ENCODE peak calls at places on chromosomes 6 and 20, in ten cellular contexts. D is mammary epithelial cell, Y is mesenchymal stem cell, O is osteoblast, B is HCT116, G is GM23248, N is HepG2, I is IMR-90, A is fibroblast of lung, Q is neuronal stem cell. U is an unnamed sample.

GRCh38 chr6:167888098-167888497 is 61.4 kb downstream of the AFDN start:
- DNase-seq in D (no peak), Y (no peak), O (no peak), B (no peak), G (no peak), N (no peak), I (no peak), A (no peak), Q (no peak), U (no peak)

GRCh38 chr20:23298926-23299672 is 51.5 kb upstream of the NXT1 start:
- DNase-seq in D (no peak), Y (peak), O (no peak), B (no peak), G (peak), N (no peak), I (no peak), A (no peak), Q (no peak), U (no peak)

GRCh38 chr20:61662946-61663460 is 402.7 kb downstream of the TAF4 start:
- DNase-seq in D (no peak), Y (no peak), O (no peak), B (no peak), G (no peak), N (no peak), I (no peak), A (no peak), Q (no peak), U (no peak)

GRCh38 chr6:64415936-64416335 is 780.3 kb downstream of the PHF3 start:
- DNase-seq in D (no peak), Y (no peak), O (no peak), B (no peak), G (peak), N (no peak), I (no peak), A (no peak), Q (no peak), U (no peak)

GRCh38 chr6:63351995-63352586 is 32.3 kb upstream of the LGSN start:
- DNase-seq in D (peak), Y (peak), O (peak), B (peak), G (peak), N (peak), I (peak), A (peak), Q (no peak), U (peak)

GRCh38 chr6:129853996-129854711 is 7.0 kb downstream of the TMEM244 start:
- DNase-seq in D (peak), Y (peak), O (peak), B (peak), G (peak), N (no peak), I (peak), A (peak), Q (no peak), U (peak)

GRCh38 chr6:53426544-53427270 is 78.0 kb upstream of the ELOVL5 start:
- DNase-seq in D (peak), Y (no peak), O (no peak), B (no peak), G (no peak), N (no peak), I (no peak), A (no peak), Q (no peak), U (peak)

GRCh38 chr6:111625511-111626331 is 20.0 kb upstream of the TRAF3IP2 start:
- DNase-seq in D (peak), Y (peak), O (peak), B (no peak), G (peak), N (no peak), I (peak), A (peak), Q (no peak), U (no peak)

GRCh38 chr6:117352466-117353081 is 73.2 kb downstream of the ROS1 start:
- DNase-seq in D (peak), Y (peak), O (peak), B (peak), G (peak), N (peak), I (peak), A (peak), Q (no peak), U (peak)

GRCh38 chr6:41271901-41272395 is 14.5 kb downstream of the TREM1 start:
- DNase-seq in D (no peak), Y (no peak), O (no peak), B (no peak), G (no peak), N (no peak), I (no peak), A (no peak), Q (no peak), U (no peak)

GRCh38 chr6:28081486-28081751 is 1.1 kb downstream of the ZNF165 start:
- DNase-seq in D (no peak), Y (no peak), O (no peak), B (no peak), G (no peak), N (no peak), I (no peak), A (peak), Q (no peak), U (no peak)

GRCh38 chr20:36320261-36320897 is 14.2 kb downstream of the DLGAP4 start:
- DNase-seq in D (no peak), Y (no peak), O (peak), B (no peak), G (no peak), N (no peak), I (no peak), A (no peak), Q (no peak), U (no peak)

GRCh38 chr6:105839266-105839665 is 246.9 kb upstream of the PRDM1 start:
- DNase-seq in D (no peak), Y (no peak), O (no peak), B (no peak), G (peak), N (no peak), I (peak), A (peak), Q (no peak), U (no peak)

GRCh38 chr6:6234963-6235362 is 85.5 kb downstream of the F13A1 start:
- DNase-seq in D (no peak), Y (no peak), O (no peak), B (no peak), G (no peak), N (no peak), I (no peak), A (no peak), Q (no peak), U (no peak)
- H2AFZ ChIP-seq in D (no peak), Y (no peak), O (no peak), B (no peak), G (no peak), N (no peak), I (no peak), A (no peak), Q (no peak), U (no peak)

DNA sequence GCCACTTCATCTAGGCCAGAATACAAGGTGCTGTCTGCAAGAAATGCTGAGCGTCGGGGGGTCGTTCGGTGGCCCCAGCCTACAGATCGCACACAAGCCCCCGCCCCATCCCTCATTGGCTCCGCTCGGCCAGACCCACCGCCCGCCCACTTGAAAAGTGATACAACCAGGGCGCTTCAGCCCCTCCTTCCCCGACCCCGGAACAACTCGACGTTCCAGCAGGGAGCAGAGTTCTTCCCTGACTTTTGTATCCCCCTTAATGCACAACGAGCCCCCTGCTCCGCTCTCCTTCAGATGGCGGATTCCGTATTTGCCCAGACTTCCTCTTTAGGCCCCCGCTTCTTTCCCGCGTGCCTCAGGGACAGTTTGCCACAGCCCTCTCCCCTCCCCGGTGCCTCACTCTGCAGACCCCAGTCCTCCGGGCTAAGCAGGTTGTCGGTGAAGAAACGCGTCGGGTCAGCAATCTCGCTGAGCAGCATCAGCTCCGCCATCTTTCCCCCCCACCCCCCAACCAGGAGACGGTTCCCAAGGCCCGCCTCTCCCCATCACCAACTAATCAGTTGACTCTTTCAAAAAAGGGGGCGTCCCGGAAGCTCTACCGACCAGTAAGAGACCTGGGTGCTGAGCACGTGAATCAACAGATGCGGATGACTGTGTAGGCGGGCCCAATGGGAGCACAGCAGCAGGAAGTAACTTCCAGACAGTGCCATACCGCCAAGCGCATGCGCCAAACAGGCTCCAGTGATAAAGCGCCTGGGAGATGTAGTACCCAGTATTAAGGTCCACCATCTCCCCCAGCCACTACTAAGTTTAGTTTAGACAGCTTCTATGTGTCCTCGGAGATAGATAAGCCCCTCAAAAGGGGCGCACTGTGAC is at the start of gene ATF6B:
- DNase-seq in D (peak), Y (peak), O (peak), B (peak), G (peak), N (peak), I (peak), A (peak), Q (peak), U (peak)
- H2AFZ ChIP-seq in D (peak), Y (peak), O (peak), B (no peak), G (peak), N (no peak), I (peak), A (peak), Q (peak), U (peak)

DNA sequence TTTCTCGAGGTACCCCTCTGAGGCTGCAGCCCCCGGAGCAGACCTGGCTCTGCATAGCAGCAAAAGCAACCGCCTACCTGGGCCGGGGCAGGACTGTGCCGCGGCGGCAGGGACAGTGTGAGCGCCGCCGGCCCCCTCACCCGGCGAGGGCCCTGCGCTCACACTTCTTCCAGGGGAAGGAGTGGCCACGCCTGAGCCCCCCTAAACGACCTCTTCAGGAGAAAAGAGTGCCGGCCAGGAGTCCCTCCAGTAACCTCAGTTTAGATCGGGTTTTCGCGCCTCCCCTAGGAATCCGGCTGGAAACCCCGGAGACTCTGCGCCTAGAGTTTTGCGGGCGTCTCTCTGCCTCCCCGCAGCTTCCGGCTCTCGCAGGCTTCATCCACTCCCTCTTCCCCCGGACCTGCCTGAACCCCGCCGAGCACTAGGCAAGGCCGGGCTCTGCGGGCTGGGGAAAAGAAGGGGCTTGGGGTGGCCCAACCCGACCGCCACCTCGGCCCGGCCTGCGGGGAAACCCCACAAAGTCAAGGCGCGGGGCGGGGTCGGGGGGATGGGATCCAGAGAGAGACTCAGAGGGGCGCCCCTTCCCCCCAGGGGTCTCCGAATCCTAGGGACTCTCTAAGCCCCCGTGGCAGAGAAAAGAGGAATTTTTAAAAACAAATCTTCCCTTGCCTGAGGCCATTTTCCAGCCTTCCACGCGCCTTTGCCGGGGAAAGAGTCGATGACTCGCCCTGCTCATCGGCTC is 558 bp downstream of the LINC00237 start:
- DNase-seq in D (no peak), Y (no peak), O (peak), B (no peak), G (no peak), N (no peak), I (no peak), A (no peak), Q (no peak), U (no peak)
- H2AFZ ChIP-seq in D (peak), Y (no peak), O (no peak), B (no peak), G (no peak), N (no peak), I (no peak), A (no peak), Q (peak), U (no peak)

GRCh38 chr6:84773133-84773430 is 8.7 kb upstream of the TBX18 start:
- DNase-seq in D (no peak), Y (peak), O (no peak), B (no peak), G (peak), N (no peak), I (no peak), A (no peak), Q (peak), U (no peak)
- H2AFZ ChIP-seq in D (no peak), Y (no peak), O (peak), B (no peak), G (peak), N (no peak), I (no peak), A (no peak), Q (peak), U (no peak)

DNA sequence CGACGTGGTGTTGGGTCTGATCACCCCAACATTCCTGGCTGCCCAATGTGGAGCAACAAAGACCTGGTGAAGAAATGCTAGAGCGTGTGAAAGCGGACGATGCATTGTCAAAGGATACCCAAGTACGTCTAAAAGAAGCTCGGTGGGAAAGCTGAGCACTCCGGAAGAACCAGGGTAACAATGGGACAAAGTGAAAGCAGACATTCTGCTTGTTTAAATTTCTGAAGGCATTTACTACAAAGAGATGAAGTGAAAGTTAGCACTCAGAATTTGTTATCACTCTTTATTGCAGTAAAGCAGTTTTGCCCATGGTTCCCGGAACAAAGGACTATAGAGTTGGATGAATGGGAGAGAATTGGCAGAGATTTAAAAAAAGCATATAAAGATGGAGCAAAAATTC is 12.8 kb upstream of the IRAK1BP1 start:
- DNase-seq in D (no peak), Y (no peak), O (no peak), B (no peak), G (no peak), N (no peak), I (no peak), A (no peak), Q (no peak), U (no peak)
- H2AFZ ChIP-seq in D (no peak), Y (no peak), O (peak), B (no peak), G (no peak), N (no peak), I (no peak), A (no peak), Q (peak), U (no peak)